ENCODE peak calls at places on chromosomes 13 and 19, in seven cellular contexts. T is activated T-cell treated with anti-CD3 and anti-CD28 coated beads for 24 hours; R is fibroblast of pulmonary artery; P is HS-27A; C is cardiac fibroblast; G is stimulated activated CD8-positive, alpha-beta memory T cell treated with anti-CD3 and anti-CD28 coated beads, Interleukin-4, amount 100 ng/mL, for 1 hour; L is uterus. A is an unnamed sample.
A peak's percentile ranks its signal among the peaks of the same experiment; 100 is the strongest.

GRCh38 chr13:60754211-60754610 is 357.2 kb downstream of the TDRD3 start:
- DNase-seq in T (no peak), R (no peak), P (no peak), C (no peak), G (no peak), L (no peak), A (no peak)

GRCh38 chr13:93794197-93794885 is 567.7 kb downstream of the GPC6 start:
- DNase-seq in T (peak; percentile 52), R (no peak), P (no peak), C (no peak), G (no peak), L (no peak), A (no peak)

GRCh38 chr13:35489050-35489449 is 12.6 kb upstream of the MAB21L1 start:
- DNase-seq in T (no peak), R (no peak), P (no peak), C (no peak), G (no peak), L (no peak), A (no peak)

GRCh38 chr19:8352134-8352827 is 9.2 kb upstream of the KANK3 start:
- DNase-seq in T (no peak), R (peak; percentile 71), P (no peak), C (peak; percentile 65), G (no peak), L (no peak), A (no peak)

GRCh38 chr13:95298971-95299627 is 2.2 kb downstream of the ABCC4 start:
- DNase-seq in T (no peak), R (peak; percentile 72), P (peak; percentile 51), C (peak; percentile 85), G (no peak), L (no peak), A (no peak)

GRCh38 chr19:47049307-47049700 is 880 bp upstream of the TMEM160 start:
- DNase-seq in T (no peak), R (peak; percentile 25), P (peak; percentile 96), C (peak; percentile 53), G (no peak), L (no peak), A (no peak)

GRCh38 chr19:44803442-44804428 is 5.2 kb upstream of the BCAM start:
- DNase-seq in T (no peak), R (no peak), P (no peak), C (no peak), G (no peak), L (no peak), A (no peak)

GRCh38 chr19:2488405-2488941 is 12.5 kb downstream of the GADD45B start:
- DNase-seq in T (no peak), R (no peak), P (no peak), C (peak; percentile 38), G (no peak), L (no peak), A (no peak)

GRCh38 chr13:43936630-43937029 is 56.9 kb downstream of the LACC1 start:
- DNase-seq in T (no peak), R (no peak), P (no peak), C (no peak), G (no peak), L (no peak), A (no peak)

GRCh38 chr19:33601583-33601982 is 20.2 kb upstream of the CHST8 start:
- DNase-seq in T (no peak), R (no peak), P (no peak), C (no peak), G (no peak), L (no peak), A (no peak)

GRCh38 chr13:113962386-113962785 is 11.5 kb downstream of the C13orf46 start:
- DNase-seq in T (no peak), R (no peak), P (no peak), C (no peak), G (no peak), L (no peak), A (peak; percentile 5)

GRCh38 chr13:41098761-41099160 is 33.8 kb downstream of the KBTBD6 start:
- DNase-seq in T (no peak), R (no peak), P (no peak), C (no peak), G (no peak), L (no peak), A (no peak)

GRCh38 chr13:27132538-27132937 is 39.1 kb downstream of the USP12 start:
- DNase-seq in T (no peak), R (no peak), P (no peak), C (no peak), G (no peak), L (no peak), A (no peak)